ENCODE peak calls at places on chromosomes 11 and 22, in five cellular contexts. V, I, Q, Z and N are unnamed samples.
A peak's percentile ranks its signal among the peaks of the same experiment; 100 is the strongest.

GRCh38 chr11:134524201-134524600 is 112.2 kb upstream of the B3GAT1 start:
- DNase-seq in V (no peak), I (no peak), Q (no peak), Z (no peak), N (no peak)

GRCh38 chr11:94132152-94132558 is 3.5 kb downstream of the PANX1 start:
- DNase-seq in V (no peak), I (no peak), Q (no peak), Z (no peak), N (no peak)

GRCh38 chr11:92920295-92920694 is 49.2 kb upstream of the MTNR1B start:
- DNase-seq in V (no peak), I (no peak), Q (no peak), Z (no peak), N (no peak)

GRCh38 chr11:115741376-115741775 is 237.2 kb upstream of the CADM1 start:
- DNase-seq in V (no peak), I (no peak), Q (no peak), Z (no peak), N (no peak)

GRCh38 chr11:16632295-16633200 is 105.9 kb upstream of the C11orf58 start:
- DNase-seq in V (no peak), I (no peak), Q (peak; percentile 19), Z (no peak), N (no peak)

GRCh38 chr11:17722000-17722643 is 2.8 kb downstream of the MYOD1 start:
- DNase-seq in V (no peak), I (peak; percentile 50), Q (peak; percentile 67), Z (no peak), N (no peak)

GRCh38 chr11:116917632-116918031 is 80.2 kb upstream of the APOA1 start:
- DNase-seq in V (no peak), I (no peak), Q (no peak), Z (no peak), N (no peak)

GRCh38 chr11:105673089-105673488 is 63.2 kb downstream of the GRIA4 start:
- DNase-seq in V (no peak), I (peak; percentile 20), Q (peak; percentile 10), Z (no peak), N (no peak)

GRCh38 chr11:66204412-66204811 is 64.0 kb upstream of the RAB1B start:
- DNase-seq in V (no peak), I (no peak), Q (no peak), Z (no peak), N (no peak)

GRCh38 chr22:35596821-35597220 is 20.3 kb downstream of the MB start:
- DNase-seq in V (no peak), I (no peak), Q (no peak), Z (no peak), N (no peak)

GRCh38 chr22:40708177-40708576 is 28.9 kb downstream of the MCHR1 start:
- DNase-seq in V (no peak), I (no peak), Q (no peak), Z (no peak), N (no peak)

GRCh38 chr22:26172389-26172990 is 3.2 kb downstream of the SEZ6L start:
- DNase-seq in V (no peak), I (peak; percentile 49), Q (peak; percentile 70), Z (no peak), N (no peak)

GRCh38 chr22:44574057-44574456 is 76.0 kb upstream of the RTL6 start:
- DNase-seq in V (no peak), I (no peak), Q (no peak), Z (peak; percentile 16), N (peak; percentile 70)

GRCh38 chr22:35219012-35219411 is 38.3 kb upstream of the HMGXB4 start:
- DNase-seq in V (no peak), I (no peak), Q (no peak), Z (peak; percentile 52), N (no peak)

GRCh38 chr11:1448166-1448825 is 38.3 kb downstream of the MOB2 start:
- DNase-seq in V (no peak), I (no peak), Q (no peak), Z (no peak), N (no peak)

GRCh38 chr11:94801866-94802460 is 33.8 kb downstream of the AMOTL1 start:
- DNase-seq in V (no peak), I (no peak), Q (no peak), Z (no peak), N (no peak)

GRCh38 chr11:82194521-82194920 is 539.1 kb downstream of the FAM181B start:
- DNase-seq in V (no peak), I (no peak), Q (no peak), Z (no peak), N (no peak)

GRCh38 chr11:315051-315481 is 1.2 kb downstream of the IFITM1 start:
- DNase-seq in V (no peak), I (no peak), Q (no peak), Z (no peak), N (no peak)

GRCh38 chr11:68996376-68997123 is 15.8 kb upstream of the MRGPRD start:
- DNase-seq in V (no peak), I (no peak), Q (no peak), Z (no peak), N (no peak)

GRCh38 chr22:20412474-20413216 is 18.7 kb downstream of the ZNF74 start:
- DNase-seq in V (no peak), I (no peak), Q (no peak), Z (no peak), N (no peak)

GRCh38 chr22:37068859-37069258 is 17.3 kb downstream of the KCTD17 start:
- DNase-seq in V (no peak), I (no peak), Q (no peak), Z (no peak), N (no peak)

GRCh38 chr11:78787696-78788095 is 213.0 kb upstream of the NARS2 start:
- DNase-seq in V (no peak), I (no peak), Q (no peak), Z (no peak), N (no peak)

GRCh38 chr22:46588279-46589140 is 31.7 kb upstream of the GRAMD4 start:
- DNase-seq in V (no peak), I (no peak), Q (no peak), Z (no peak), N (no peak)

GRCh38 chr11:5037926-5038325 is 8.4 kb upstream of the OR52J3 start:
- DNase-seq in V (no peak), I (no peak), Q (no peak), Z (no peak), N (no peak)

GRCh38 chr11:68992743-68993255 is 12.0 kb upstream of the MRGPRD start:
- DNase-seq in V (no peak), I (no peak), Q (no peak), Z (no peak), N (peak; percentile 17)

GRCh38 chr11:3944198-3944597 is 88.7 kb downstream of the STIM1 start:
- DNase-seq in V (peak; percentile 53), I (peak; percentile 11), Q (no peak), Z (no peak), N (peak; percentile 36)

GRCh38 chr22:48581821-48582469 is 1245.7 kb downstream of the BRD1 start:
- DNase-seq in V (no peak), I (peak; percentile 59), Q (no peak), Z (no peak), N (no peak)

GRCh38 chr11:126465573-126466287 is 110.2 kb downstream of the ST3GAL4 start:
- DNase-seq in V (no peak), I (peak; percentile 28), Q (no peak), Z (no peak), N (no peak)

GRCh38 chr11:92702037-92702436 is 267.4 kb upstream of the MTNR1B start:
- DNase-seq in V (no peak), I (no peak), Q (no peak), Z (no peak), N (no peak)

GRCh38 chr11:111561801-111562325 is 21.3 kb downstream of the LAYN start:
- DNase-seq in V (no peak), I (no peak), Q (no peak), Z (peak; percentile 65), N (no peak)

GRCh38 chr22:35313311-35314121 is 13.8 kb downstream of the TOM1 start:
- DNase-seq in V (no peak), I (peak; percentile 15), Q (no peak), Z (peak; percentile 74), N (peak; percentile 42)

GRCh38 chr22:46561435-46561905 is 24.1 kb upstream of the CELSR1 start:
- DNase-seq in V (peak; percentile 3), I (peak; percentile 49), Q (peak; percentile 75), Z (no peak), N (no peak)

GRCh38 chr22:29265929-29266328 is 1.9 kb downstream of the RHBDD3 start:
- DNase-seq in V (no peak), I (no peak), Q (no peak), Z (no peak), N (no peak)

GRCh38 chr22:23534201-23534850 is 45.8 kb downstream of the IGLL1 start:
- DNase-seq in V (no peak), I (no peak), Q (no peak), Z (no peak), N (no peak)

GRCh38 chr11:35305670-35306382 is 113.5 kb downstream of the SLC1A2 start:
- DNase-seq in V (no peak), I (peak; percentile 54), Q (peak; percentile 69), Z (no peak), N (no peak)

GRCh38 chr22:30546616-30547015 is at the start of gene SEC14L6:
- DNase-seq in V (no peak), I (no peak), Q (no peak), Z (no peak), N (no peak)